ENCODE peak calls at places on chromosomes 4 and X, in nine cellular contexts. P, O, K, B, I, N, R, M and D are unnamed samples.

GRCh38 chr4:36226430-36227227 is 17.7 kb downstream of the ARAP2 start:
- DNase-seq in P (no peak), O (no peak), K (no peak), B (no peak), I (no peak), N (no peak), R (no peak), M (no peak), D (no peak)

GRCh38 chrX:80648023-80648422 is 161.7 kb downstream of the BRWD3 start:
- DNase-seq in P (no peak), O (no peak), K (peak), B (peak), I (no peak), N (no peak), R (peak), M (no peak), D (peak)

GRCh38 chr4:7419961-7420660 is 14.6 kb downstream of the PSAPL1 start:
- DNase-seq in P (no peak), O (no peak), K (no peak), B (no peak), I (peak), N (no peak), R (no peak), M (no peak), D (no peak)

GRCh38 chrX:53049127-53049517 is 533 bp downstream of the GPR173 start:
- DNase-seq in P (no peak), O (no peak), K (no peak), B (no peak), I (no peak), N (no peak), R (peak), M (no peak), D (no peak)

GRCh38 chr4:74223801-74224200 is 65.9 kb downstream of the MTHFD2L start:
- DNase-seq in P (no peak), O (no peak), K (no peak), B (peak), I (no peak), N (no peak), R (no peak), M (no peak), D (no peak)

GRCh38 chrX:18873189-18873791 is 110.6 kb downstream of the PHKA2 start:
- DNase-seq in P (no peak), O (no peak), K (peak), B (peak), I (no peak), N (no peak), R (no peak), M (no peak), D (no peak)

GRCh38 chrX:155127465-155127864 is 56.2 kb downstream of the BRCC3 start:
- DNase-seq in P (no peak), O (no peak), K (no peak), B (no peak), I (no peak), N (no peak), R (peak), M (no peak), D (no peak)

GRCh38 chrX:40260123-40260751 is 162.5 kb upstream of the BCOR start:
- DNase-seq in P (no peak), O (no peak), K (no peak), B (peak), I (no peak), N (no peak), R (no peak), M (no peak), D (no peak)

GRCh38 chr4:174669278-174669677 is 147.0 kb upstream of the HPGD start:
- DNase-seq in P (no peak), O (no peak), K (peak), B (peak), I (no peak), N (no peak), R (no peak), M (no peak), D (no peak)

GRCh38 chrX:142001934-142002333 is 98.2 kb downstream of the MAGEC1 start:
- DNase-seq in P (no peak), O (no peak), K (no peak), B (no peak), I (no peak), N (no peak), R (no peak), M (no peak), D (no peak)

GRCh38 chr4:48180234-48180633 is 46.2 kb upstream of the TXK start:
- DNase-seq in P (no peak), O (no peak), K (no peak), B (peak), I (no peak), N (no peak), R (no peak), M (no peak), D (no peak)

GRCh38 chrX:9668537-9668936 is 97.1 kb downstream of the GPR143 start:
- DNase-seq in P (no peak), O (no peak), K (no peak), B (peak), I (no peak), N (no peak), R (no peak), M (no peak), D (no peak)

GRCh38 chr4:84631573-84631972 is 48.6 kb downstream of the CDS1 start:
- DNase-seq in P (no peak), O (no peak), K (no peak), B (peak), I (no peak), N (no peak), R (no peak), M (no peak), D (no peak)

GRCh38 chr4:60847614-60848013 is 352.5 kb upstream of the ADGRL3 start:
- DNase-seq in P (no peak), O (no peak), K (no peak), B (no peak), I (no peak), N (no peak), R (no peak), M (no peak), D (no peak)

GRCh38 chrX:154805696-154806091 is 409 bp upstream of the MPP1 start:
- DNase-seq in P (no peak), O (no peak), K (no peak), B (peak), I (no peak), N (no peak), R (no peak), M (no peak), D (no peak)

GRCh38 chrX:72020204-72020603 is 109.6 kb downstream of the NHSL2 start:
- DNase-seq in P (no peak), O (no peak), K (no peak), B (no peak), I (no peak), N (no peak), R (no peak), M (no peak), D (no peak)

GRCh38 chrX:72023071-72023470 is 108.6 kb downstream of the RTL5 start:
- DNase-seq in P (no peak), O (no peak), K (no peak), B (no peak), I (peak), N (no peak), R (no peak), M (no peak), D (no peak)

GRCh38 chrX:72019487-72019886 is 108.8 kb downstream of the NHSL2 start:
- DNase-seq in P (no peak), O (no peak), K (no peak), B (no peak), I (no peak), N (no peak), R (no peak), M (no peak), D (no peak)

GRCh38 chrX:72020788-72021187 is 110.1 kb downstream of the NHSL2 start:
- DNase-seq in P (no peak), O (no peak), K (no peak), B (no peak), I (no peak), N (no peak), R (no peak), M (no peak), D (peak)

GRCh38 chrX:72021975-72022374 is 109.7 kb downstream of the RTL5 start:
- DNase-seq in P (no peak), O (no peak), K (no peak), B (no peak), I (no peak), N (no peak), R (peak), M (no peak), D (peak)
- TF ChIP-seq CTCF in P (peak), O (no peak), K (peak), B (peak), I (no peak), N (no peak), R (peak), M (no peak), D (peak)

GRCh38 chrX:37684918-37685317 is 673 bp upstream of the XK start:
- DNase-seq in P (no peak), O (no peak), K (no peak), B (no peak), I (no peak), N (no peak), R (no peak), M (no peak), D (no peak)
- H3K4me3 ChIP-seq in P (peak), O (no peak), K (peak), B (no peak), I (no peak), N (no peak), R (peak), M (no peak), D (no peak)

GRCh38 chr4:103075894-103076776 is at the start of gene SLC9B2:
- DNase-seq in P (peak), O (peak), K (peak), B (peak), I (peak), N (peak), R (peak), M (peak), D (peak)
- TF ChIP-seq CTCF in P (no peak), O (no peak), K (no peak), B (no peak), I (no peak), N (no peak), R (no peak), M (no peak), D (no peak)

GRCh38 chr4:81771721-81772120 is 300.0 kb upstream of the RASGEF1B start:
- DNase-seq in P (no peak), O (no peak), K (no peak), B (no peak), I (no peak), N (no peak), R (no peak), M (no peak), D (no peak)
- H3K4me3 ChIP-seq in P (no peak), O (no peak), K (no peak), B (no peak), I (no peak), N (no peak), R (no peak), M (no peak), D (no peak)

GRCh38 chrX:118346258-118347094 is 570 bp downstream of the WDR44 start:
- DNase-seq in P (peak), O (peak), K (peak), B (no peak), I (peak), N (peak), R (peak), M (peak), D (peak)
- TF ChIP-seq CTCF in P (no peak), O (no peak), K (no peak), B (peak), I (no peak), N (no peak), R (peak), M (no peak), D (no peak)

GRCh38 chr4:147780137-147780777 is 48.4 kb downstream of the ARHGAP10 start:
- DNase-seq in P (no peak), O (no peak), K (no peak), B (no peak), I (no peak), N (no peak), R (no peak), M (no peak), D (peak)
- H3K4me3 ChIP-seq in P (no peak), O (no peak), K (no peak), B (no peak), I (no peak), N (no peak), R (no peak), M (no peak), D (peak)

GRCh38 chrX:47523713-47524166 is 37.3 kb upstream of the ARAF start:
- DNase-seq in P (no peak), O (no peak), K (no peak), B (no peak), I (no peak), N (no peak), R (no peak), M (no peak), D (no peak)

GRCh38 chrX:47518105-47518504 is 35.1 kb upstream of the ZNF41 start:
- DNase-seq in P (no peak), O (no peak), K (no peak), B (no peak), I (no peak), N (no peak), R (no peak), M (no peak), D (no peak)

GRCh38 chrX:47523297-47523696 is 37.7 kb upstream of the ARAF start:
- DNase-seq in P (peak), O (peak), K (peak), B (peak), I (peak), N (peak), R (peak), M (peak), D (peak)
- TF ChIP-seq CTCF in P (peak), O (peak), K (peak), B (peak), I (peak), N (no peak), R (peak), M (peak), D (peak)

GRCh38 chrX:627995-628394 is 2.6 kb upstream of the SHOX start:
- DNase-seq in P (no peak), O (no peak), K (no peak), B (no peak), I (no peak), N (no peak), R (no peak), M (no peak), D (no peak)

GRCh38 chrX:625137-625691 is 5.4 kb upstream of the SHOX start:
- DNase-seq in P (no peak), O (no peak), K (no peak), B (no peak), I (no peak), N (peak), R (no peak), M (no peak), D (no peak)

GRCh38 chrX:629230-630006 is 1.2 kb upstream of the SHOX start:
- DNase-seq in P (no peak), O (no peak), K (no peak), B (no peak), I (no peak), N (peak), R (peak), M (no peak), D (no peak)

GRCh38 chrX:626745-627509 is 3.7 kb upstream of the SHOX start:
- DNase-seq in P (no peak), O (no peak), K (no peak), B (no peak), I (no peak), N (peak), R (peak), M (no peak), D (no peak)

DNA sequence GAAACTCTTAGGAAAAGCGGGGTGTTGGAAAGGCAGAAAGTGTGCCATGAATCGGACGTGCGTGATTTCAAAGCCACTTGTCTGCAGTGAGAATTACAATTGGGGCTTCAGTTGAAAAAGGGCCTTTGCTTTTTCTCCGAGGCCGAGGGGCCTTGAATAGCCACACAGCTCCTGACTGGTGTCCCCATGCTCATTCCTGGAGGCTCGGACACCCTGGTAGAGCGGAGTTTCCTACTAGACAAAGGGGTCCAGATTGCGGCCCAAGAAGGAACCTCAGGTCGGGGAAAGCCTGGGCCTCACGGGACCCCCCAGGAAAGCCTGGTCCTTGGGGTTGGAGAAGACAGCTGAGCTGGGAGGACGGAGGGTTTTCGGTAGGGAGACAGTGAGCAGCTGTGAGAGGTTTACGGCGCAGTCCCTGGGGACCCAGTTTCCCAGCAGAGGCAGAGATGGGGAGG is 3.1 kb upstream of the SHOX start:
- DNase-seq in P (no peak), O (no peak), K (no peak), B (no peak), I (no peak), N (peak), R (peak), M (peak), D (no peak)
- H3K4me3 ChIP-seq in P (no peak), O (no peak), K (no peak), B (no peak), I (no peak), N (no peak), R (no peak), M (no peak), D (no peak)

GRCh38 chrX:2705461-2705860 is 14.4 kb downstream of the CD99 start:
- DNase-seq in P (no peak), O (no peak), K (no peak), B (no peak), I (no peak), N (no peak), R (no peak), M (no peak), D (no peak)

GRCh38 chrX:2708016-2708415 is 16.9 kb downstream of the CD99 start:
- DNase-seq in P (no peak), O (no peak), K (no peak), B (no peak), I (no peak), N (no peak), R (no peak), M (no peak), D (no peak)

GRCh38 chrX:2705036-2705435 is 13.9 kb downstream of the CD99 start:
- DNase-seq in P (no peak), O (no peak), K (no peak), B (peak), I (no peak), N (no peak), R (no peak), M (no peak), D (no peak)

GRCh38 chrX:2708601-2709200 is 17.6 kb downstream of the CD99 start:
- DNase-seq in P (no peak), O (no peak), K (no peak), B (no peak), I (no peak), N (no peak), R (no peak), M (no peak), D (no peak)

DNA sequence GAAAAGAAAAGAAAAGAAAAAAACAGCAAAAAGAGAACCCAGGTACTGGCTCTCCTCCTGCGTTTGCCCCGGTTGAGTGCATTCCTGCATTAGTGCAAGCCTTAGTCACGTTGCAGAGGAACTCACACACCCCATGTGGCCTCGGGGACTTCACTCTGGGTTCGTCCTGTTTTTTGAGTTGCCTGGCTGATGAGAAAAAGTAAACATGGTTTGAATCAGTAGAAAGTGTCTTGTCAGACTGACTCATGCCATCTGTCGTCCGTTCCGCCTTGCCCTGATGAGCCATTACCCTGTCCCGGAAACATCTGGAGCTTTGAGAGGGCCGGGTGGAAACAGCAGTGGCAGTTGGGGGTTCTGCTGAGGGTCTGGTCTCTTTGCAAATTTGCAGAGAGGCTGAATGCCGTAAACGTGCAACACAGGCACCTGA is 16.3 kb downstream of the CD99 start:
- DNase-seq in P (peak), O (peak), K (peak), B (peak), I (peak), N (peak), R (peak), M (peak), D (peak)
- TF ChIP-seq CTCF in P (no peak), O (no peak), K (no peak), B (no peak), I (no peak), N (no peak), R (no peak), M (no peak), D (no peak)